ENCODE peak calls at places on chromosome 4, in ten cellular contexts. M is T-helper 2 cell; I is activated CD4-positive, alpha-beta T cell treated with anti-CD3 and anti-CD28 coated beads for 4 hours; H is HFFc6; Z is GM13976; N is kidney; O is A673; G is MG63; F is SW 1271; V is naive thymus-derived CD8-positive, alpha-beta T cell. C is an unnamed sample.

GRCh38 chr4:5863461-5864113 is 29.3 kb downstream of the CRMP1 start:
- DNase-seq in Z (no peak), G (peak), F (peak), V (no peak), H (peak), O (peak), M (peak), I (no peak), N (no peak), C (no peak)

GRCh38 chr4:85591361-85592098 is 116.6 kb downstream of the ARHGAP24 start:
- DNase-seq in N (no peak), H (peak), O (no peak), I (no peak), M (no peak), Z (no peak), G (peak), F (no peak), V (no peak), C (no peak)

GRCh38 chr4:6875431-6875831 is 34.2 kb upstream of the TBC1D14 start:
- DNase-seq in Z (no peak), H (no peak), O (no peak), F (no peak), V (no peak), M (no peak), G (no peak), N (no peak), I (no peak), C (no peak)

GRCh38 chr4:106529348-106530033 is 160.9 kb upstream of the GIMD1 start:
- DNase-seq in F (peak), H (peak), M (no peak), I (no peak), O (peak), V (no peak), N (no peak), Z (no peak), G (no peak), C (no peak)

GRCh38 chr4:173448919-173449641 is 50.2 kb upstream of the SCRG1 start:
- DNase-seq in F (no peak), Z (peak), O (peak), V (no peak), G (no peak), M (no peak), H (no peak), N (no peak), I (no peak), C (peak)

GRCh38 chr4:181685911-181686310 is 557.3 kb upstream of the TENM3 start:
- DNase-seq in H (peak), O (no peak), V (no peak), G (peak), M (no peak), I (no peak), F (no peak), N (no peak), Z (no peak), C (no peak)

GRCh38 chr4:154490589-154491340 is 834 bp downstream of the DCHS2 start:
- DNase-seq in F (no peak), Z (peak), G (no peak), H (no peak), N (peak), O (no peak), M (no peak), I (no peak), V (peak), C (peak)

GRCh38 chr4:108849611-108850406 is 87.0 kb upstream of the ETNPPL start:
- DNase-seq in I (no peak), G (peak), H (peak), O (no peak), Z (no peak), N (no peak), M (no peak), F (no peak), V (no peak), C (no peak)

GRCh38 chr4:159305129-159305528 is 202.2 kb downstream of the RAPGEF2 start:
- DNase-seq in O (no peak), V (no peak), F (no peak), G (no peak), H (no peak), M (no peak), Z (no peak), I (no peak), N (no peak), C (no peak)

GRCh38 chr4:45350438-45350837 is 624.1 kb upstream of the GNPDA2 start:
- DNase-seq in N (no peak), H (no peak), F (peak), I (no peak), Z (peak), G (no peak), M (no peak), O (peak), V (no peak), C (peak)

GRCh38 chr4:92791876-92792490 is 488.2 kb downstream of the GRID2 start:
- DNase-seq in Z (no peak), M (no peak), G (no peak), N (no peak), I (no peak), H (no peak), F (no peak), V (no peak), O (peak), C (no peak)

GRCh38 chr4:2408401-2408958 is 10.0 kb downstream of the ZFYVE28 start:
- DNase-seq in G (peak), H (no peak), N (peak), O (peak), Z (no peak), I (no peak), F (no peak), V (no peak), M (no peak), C (no peak)

GRCh38 chr4:170325599-170325998 is 235.8 kb upstream of the AADAT start:
- DNase-seq in F (no peak), G (no peak), Z (no peak), H (no peak), N (no peak), V (no peak), I (no peak), M (no peak), O (no peak), C (no peak)

GRCh38 chr4:169941141-169941540 is 85.1 kb downstream of the MFAP3L start:
- DNase-seq in F (no peak), Z (no peak), V (no peak), N (no peak), G (no peak), M (no peak), H (no peak), O (no peak), I (no peak), C (no peak)

GRCh38 chr4:16083217-16084191 is at the start of gene PROM1:
- DNase-seq in Z (peak), F (no peak), I (no peak), H (no peak), V (peak), G (peak), N (peak), M (no peak), O (peak), C (no peak)

GRCh38 chr4:41991916-41992767 is 1.8 kb downstream of the SLC30A9 start:
- DNase-seq in G (peak), M (no peak), O (no peak), N (no peak), H (no peak), V (no peak), F (no peak), Z (no peak), I (no peak), C (no peak)

GRCh38 chr4:148986951-148987350 is 544.7 kb upstream of the NR3C2 start:
- DNase-seq in O (no peak), I (no peak), N (no peak), V (no peak), G (no peak), M (no peak), Z (no peak), H (no peak), F (no peak), C (no peak)